ENCODE peak calls at places on chromosomes 6 and 20, in six cellular contexts. E is RWPE1, A is kidney, H is body of pancreas, L is kidney epithelial cell, X is cardiac muscle cell. N is an unnamed sample.

GRCh38 chr6:71248306-71248705 is 40.3 kb upstream of the OGFRL1 start:
- DNase-seq in E (peak), L (peak), X (no peak), A (no peak), H (no peak), N (peak)

GRCh38 chr6:117729613-117730012 is 54.3 kb downstream of the NUS1 start:
- DNase-seq in X (no peak), E (no peak), A (no peak), L (no peak), H (no peak), N (no peak)

GRCh38 chr6:24378473-24379097 is 20.7 kb upstream of the DCDC2 start:
- DNase-seq in H (no peak), L (no peak), X (no peak), E (no peak), A (no peak), N (no peak)

GRCh38 chr20:62496525-62497218 is 20.9 kb upstream of the GATA5 start:
- DNase-seq in L (no peak), A (no peak), X (peak), E (peak), H (peak), N (no peak)

GRCh38 chr20:24665196-24665595 is 195.8 kb downstream of the SYNDIG1 start:
- DNase-seq in H (no peak), L (no peak), E (no peak), A (no peak), X (no peak), N (no peak)

GRCh38 chr6:90045535-90045934 is 151.3 kb downstream of the GJA10 start:
- DNase-seq in H (no peak), L (no peak), A (no peak), X (no peak), E (no peak), N (no peak)

GRCh38 chr20:2451939-2452732 is 18.5 kb downstream of the SNRPB start:
- DNase-seq in L (peak), A (no peak), E (peak), H (peak), X (peak), N (no peak)

GRCh38 chr6:149275621-149276020 is 41.9 kb upstream of the TAB2 start:
- DNase-seq in A (no peak), E (no peak), H (no peak), L (no peak), X (no peak), N (no peak)

GRCh38 chr6:118387921-118388701 is 160.0 kb upstream of the PLN start:
- DNase-seq in H (no peak), X (no peak), L (peak), E (peak), A (no peak), N (peak)

GRCh38 chr6:6932968-6933367 is 174.8 kb upstream of the RREB1 start:
- DNase-seq in X (no peak), L (no peak), H (no peak), E (no peak), A (no peak), N (no peak)

GRCh38 chr6:49606696-49607390 is 29.8 kb downstream of the RHAG start:
- DNase-seq in L (peak), H (peak), X (peak), E (peak), A (no peak), N (peak)

GRCh38 chr6:23349521-23350147 is 776.4 kb upstream of the NRSN1 start:
- DNase-seq in L (peak), X (no peak), E (peak), A (no peak), H (no peak), N (peak)

GRCh38 chr20:3092611-3093379 is 8.3 kb upstream of the AVP start:
- DNase-seq in E (no peak), X (no peak), H (no peak), A (no peak), L (no peak), N (no peak)

GRCh38 chr6:30964075-30964474 is 19.4 kb upstream of the MUC21 start:
- DNase-seq in L (no peak), H (no peak), X (no peak), E (no peak), A (no peak), N (no peak)

GRCh38 chr6:148382856-148383255 is 40.2 kb downstream of the SASH1 start:
- DNase-seq in E (no peak), X (no peak), H (no peak), A (no peak), L (peak), N (no peak)

GRCh38 chr6:133978896-133979240 is 25.8 kb downstream of the TBPL1 start:
- DNase-seq in H (no peak), A (no peak), X (no peak), E (no peak), L (no peak), N (no peak)

GRCh38 chr6:4270799-4271198 is 135.4 kb upstream of the ECI2 start:
- DNase-seq in L (no peak), H (no peak), A (no peak), X (no peak), E (peak), N (no peak)

GRCh38 chr6:168157272-168158007 is 78.4 kb upstream of the FRMD1 start:
- DNase-seq in E (peak), A (no peak), L (peak), X (no peak), H (no peak), N (peak)

GRCh38 chr6:157790548-157791160 is 32.4 kb upstream of the SNX9 start:
- DNase-seq in A (no peak), X (no peak), H (no peak), E (no peak), L (no peak), N (no peak)

GRCh38 chr20:3218307-3218988 is 9.2 kb downstream of the ITPA start:
- DNase-seq in H (peak), A (peak), L (no peak), E (peak), X (peak), N (no peak)

GRCh38 chr6:43271944-43272343 is 26.1 kb upstream of the SLC22A7 start:
- DNase-seq in X (no peak), E (no peak), L (no peak), A (no peak), H (no peak), N (no peak)

GRCh38 chr6:167532410-167533294 is 207.8 kb downstream of the TTLL2 start:
- DNase-seq in L (no peak), E (no peak), X (no peak), A (no peak), H (no peak), N (no peak)

GRCh38 chr6:43250992-43251373 is 7.7 kb downstream of the TTBK1 start:
- DNase-seq in H (no peak), X (no peak), L (no peak), A (no peak), E (peak), N (no peak)

GRCh38 chr20:20338133-20338730 is 29.7 kb upstream of the INSM1 start:
- DNase-seq in L (no peak), X (no peak), A (no peak), E (no peak), H (no peak), N (no peak)

GRCh38 chr6:89888871-89889270 is 5.4 kb upstream of the GJA10 start:
- DNase-seq in X (no peak), H (no peak), L (no peak), A (no peak), E (peak), N (no peak)

GRCh38 chr6:132483779-132484679 is 28.9 kb downstream of the STX7 start:
- DNase-seq in X (peak), E (peak), H (peak), A (no peak), L (peak), N (no peak)

GRCh38 chr6:112433457-112433856 is 86.3 kb downstream of the RFPL4B start:
- DNase-seq in X (no peak), H (no peak), A (no peak), L (no peak), E (no peak), N (no peak)

GRCh38 chr6:144659735-144660246 is 374.7 kb downstream of the UTRN start:
- DNase-seq in X (no peak), A (no peak), H (no peak), E (no peak), L (no peak), N (no peak)

GRCh38 chr20:61680096-61680495 is 385.6 kb downstream of the TAF4 start:
- DNase-seq in L (no peak), A (peak), E (no peak), X (no peak), H (no peak), N (no peak)

GRCh38 chr20:44025756-44026155 is 111.1 kb downstream of the TOX2 start:
- DNase-seq in A (no peak), L (no peak), X (no peak), H (no peak), E (no peak), N (no peak)

GRCh38 chr6:118216751-118217150 is 309.7 kb downstream of the SLC35F1 start:
- DNase-seq in L (no peak), A (no peak), H (no peak), X (no peak), E (peak), N (no peak)

GRCh38 chr6:2396856-2397640 is 151.6 kb upstream of the GMDS start:
- DNase-seq in L (peak), A (peak), E (no peak), X (no peak), H (peak), N (peak)

GRCh38 chr20:35093245-35093884 is 758 bp upstream of the TRPC4AP start:
- DNase-seq in L (peak), H (no peak), E (peak), X (no peak), A (no peak), N (no peak)

GRCh38 chr6:133317704-133318103 is 76.5 kb downstream of the EYA4 start:
- DNase-seq in L (no peak), A (no peak), X (no peak), H (no peak), E (no peak), N (no peak)

GRCh38 chr6:131597448-131597847 is 24.4 kb downstream of the ARG1 start:
- DNase-seq in L (no peak), X (no peak), E (peak), H (no peak), A (no peak), N (no peak)

GRCh38 chr6:40755046-40755681 is 168.0 kb upstream of the LRFN2 start:
- DNase-seq in H (no peak), X (peak), L (no peak), E (peak), A (peak), N (no peak)
- TF ChIP-seq CTCF in H (no peak), X (no peak), L (no peak), E (no peak), A (no peak), N (no peak)

GRCh38 chr6:87136963-87137362 is 18.4 kb upstream of the ZNF292 start:
- DNase-seq in H (no peak), A (no peak), E (no peak), X (no peak), L (no peak), N (no peak)

DNA sequence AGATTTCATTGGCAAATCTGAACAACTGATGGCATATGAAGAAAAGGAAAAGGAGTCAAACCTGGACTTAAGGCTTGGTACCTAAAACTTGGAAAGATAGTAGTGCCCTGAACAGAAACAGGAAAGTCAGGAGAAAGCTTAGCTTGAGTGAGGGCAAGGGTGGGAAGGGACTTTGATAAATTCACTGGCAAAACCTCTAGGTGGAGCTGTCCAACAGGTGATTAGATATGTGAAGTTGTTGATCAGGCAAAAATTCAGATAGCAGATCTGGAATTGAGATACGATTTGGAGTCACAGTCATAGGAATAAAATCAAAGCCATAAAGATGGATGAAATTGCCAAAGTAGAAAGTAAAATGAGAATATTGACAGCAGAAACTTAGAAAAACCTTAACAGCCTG is 16.1 kb upstream of the ZNF292 start:
- DNase-seq in X (peak), H (peak), E (peak), L (no peak), A (no peak), N (no peak)
- TF ChIP-seq CTCF in X (peak), H (peak), E (peak), L (peak), A (peak), N (peak)

DNA sequence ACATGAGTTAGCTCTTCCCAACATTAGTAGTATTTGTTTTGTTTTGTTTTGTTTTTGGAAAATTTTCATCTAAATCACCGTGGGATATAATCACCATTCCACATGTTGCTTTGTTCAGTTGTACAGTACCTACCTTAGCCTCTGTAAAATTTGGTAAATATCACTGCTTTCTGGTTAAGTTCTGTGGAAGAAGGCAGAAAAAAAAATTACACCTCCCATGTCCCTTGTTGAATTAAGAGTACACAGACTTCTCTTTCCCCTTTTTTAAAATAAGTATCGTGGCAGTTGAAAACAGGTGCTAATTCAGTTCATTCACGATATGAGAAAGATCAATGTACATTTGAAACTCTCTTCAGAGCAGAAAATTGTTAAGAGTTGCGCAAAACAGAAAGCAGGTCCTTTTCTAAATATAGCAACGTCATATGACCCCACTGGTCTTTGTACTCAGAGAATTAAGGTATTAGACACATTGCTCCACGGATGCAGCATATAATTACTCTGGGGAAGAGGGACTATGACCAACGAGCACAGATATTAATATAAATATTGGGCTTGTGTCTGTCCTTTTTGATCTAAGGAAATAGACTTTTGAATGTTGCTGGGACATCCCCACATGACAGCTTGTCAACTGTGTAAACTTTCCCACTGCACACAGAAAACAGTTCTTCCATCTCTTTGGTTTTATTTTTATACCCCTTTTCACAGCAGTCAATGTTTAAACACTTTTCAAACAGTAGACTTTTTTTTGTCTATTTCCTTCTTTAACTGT is 58.6 kb upstream of the ZNF217 start:
- DNase-seq in E (no peak), L (no peak), A (no peak), H (no peak), X (peak), N (no peak)
- TF ChIP-seq CTCF in E (no peak), L (no peak), A (no peak), H (peak), X (no peak), N (no peak)

GRCh38 chr6:77740380-77740779 is 87.5 kb downstream of the MEI4 start:
- DNase-seq in L (no peak), H (no peak), E (peak), X (no peak), A (no peak), N (no peak)
- TF ChIP-seq CTCF in L (peak), H (peak), E (peak), X (peak), A (peak), N (peak)

DNA sequence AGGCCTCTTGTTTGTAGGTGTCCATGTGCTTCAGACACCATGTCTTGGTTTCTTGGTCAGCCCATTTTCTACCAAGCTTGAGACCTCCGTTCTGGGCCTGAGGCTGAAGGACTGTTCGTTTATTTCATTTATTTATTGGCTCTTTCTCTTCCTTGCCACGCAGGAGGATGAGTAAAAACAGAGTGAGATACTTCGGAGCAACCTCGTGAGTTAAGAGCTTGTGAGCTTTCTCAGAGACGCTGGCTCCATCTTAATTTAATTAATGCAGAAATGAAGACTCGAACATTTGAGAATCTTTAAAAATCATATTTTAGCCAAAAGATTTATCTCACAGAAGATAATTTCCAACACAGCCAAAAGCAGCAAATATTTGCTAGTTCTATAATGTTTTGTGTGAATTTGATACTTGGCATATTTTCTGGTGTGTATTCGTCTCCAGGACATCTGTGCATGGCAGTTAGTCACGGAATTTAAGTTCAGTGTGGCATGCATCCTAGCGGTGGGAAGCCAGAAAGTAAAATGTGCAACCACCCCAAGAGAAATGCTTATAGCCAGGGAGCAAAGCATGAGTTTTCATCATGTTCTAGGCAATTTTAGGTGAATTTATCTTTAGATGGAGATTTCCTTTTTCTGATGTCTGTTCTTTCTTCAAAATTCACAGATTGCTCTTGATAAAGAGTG is 76.0 kb downstream of the THBS2 start:
- DNase-seq in L (no peak), A (no peak), X (no peak), H (no peak), E (no peak), N (no peak)
- TF ChIP-seq CTCF in L (no peak), A (no peak), X (peak), H (no peak), E (no peak), N (peak)

GRCh38 chr20:38126146-38126912 is 38.7 kb downstream of the TGM2 start:
- DNase-seq in L (no peak), H (no peak), E (no peak), X (no peak), A (peak), N (no peak)
- TF ChIP-seq CTCF in L (no peak), H (no peak), E (no peak), X (no peak), A (no peak), N (no peak)